ENCODE peak calls at places on chromosome 2, in ten cellular contexts. O is Calu3; T is ureter; J is body of pancreas; D is DMS153; R is pancreas; S is GM12865; B is esophagus squamous epithelium; F is activated CD4-positive, alpha-beta memory T cell treated with anti-CD3 and anti-CD28 coated beads, Interleukin-2, amount 10 ng/mL, durations not matched to agents 7 days and 5 days; G is WTC11. M is an unnamed sample.

GRCh38 chr2:70685771-70686171 is 82.2 kb downstream of the ADD2 start:
- DNase-seq in T (peak), F (no peak), S (no peak), O (no peak), R (no peak), G (no peak), D (no peak), B (no peak), J (no peak), M (no peak)

GRCh38 chr2:62197017-62197586 is 1.2 kb downstream of the B3GNT2 start:
- DNase-seq in S (peak), F (peak), J (peak), O (peak), R (peak), T (no peak), D (no peak), G (no peak), B (no peak), M (no peak)

GRCh38 chr2:159775006-159775405 is 23.0 kb downstream of the CD302 start:
- DNase-seq in D (no peak), R (no peak), G (no peak), B (no peak), T (no peak), S (no peak), O (no peak), F (no peak), J (no peak), M (no peak)

GRCh38 chr2:88481937-88482336 is 29.4 kb upstream of the FOXI3 start:
- DNase-seq in J (no peak), T (no peak), G (no peak), D (peak), B (no peak), O (peak), F (no peak), R (no peak), S (no peak), M (no peak)

GRCh38 chr2:207930747-207931146 is 94.6 kb downstream of the PLEKHM3 start:
- DNase-seq in D (peak), G (no peak), O (peak), J (peak), S (no peak), R (peak), B (no peak), F (no peak), T (no peak), M (no peak)

GRCh38 chr2:25337276-25337675 is 4.4 kb downstream of the DNMT3A start:
- DNase-seq in J (no peak), T (no peak), S (no peak), B (no peak), O (no peak), R (no peak), F (no peak), D (no peak), G (no peak), M (no peak)

GRCh38 chr2:30234180-30234971 is 3.0 kb downstream of the LBH start:
- DNase-seq in J (no peak), T (peak), G (no peak), O (peak), F (peak), D (no peak), S (peak), B (no peak), R (no peak), M (no peak)

GRCh38 chr2:239151201-239152131 is 249.4 kb downstream of the HDAC4 start:
- DNase-seq in G (no peak), J (peak), T (no peak), F (no peak), R (no peak), D (no peak), S (no peak), B (no peak), O (no peak), M (peak)

GRCh38 chr2:75200140-75200985 is 1.0 kb upstream of the TACR1 start:
- DNase-seq in J (peak), F (no peak), D (peak), O (peak), T (peak), R (peak), S (peak), G (peak), B (no peak), M (peak)

GRCh38 chr2:211113294-211114175 is 557.1 kb downstream of the CPS1 start:
- DNase-seq in B (no peak), T (no peak), O (no peak), S (no peak), D (no peak), R (no peak), G (no peak), F (no peak), J (no peak), M (no peak)